ENCODE peak calls at places on chromosomes 12 and 14, in six cellular contexts. C, U, X, F, N and A are unnamed samples.

GRCh38 chr12:13024151-13024946 is 19.8 kb upstream of the FAM234B start:
- DNase-seq in C (no peak), U (no peak), X (no peak), F (peak; percentile 38), N (no peak), A (peak; percentile 60)

GRCh38 chr14:53011053-53011462 is 60.2 kb upstream of the FERMT2 start:
- DNase-seq in C (peak; percentile 61), U (peak; percentile 72), X (peak; percentile 30), F (peak; percentile 66), N (no peak), A (peak; percentile 17)

GRCh38 chr14:57979376-57980048 is 113.6 kb upstream of the SLC35F4 start:
- DNase-seq in C (no peak), U (no peak), X (no peak), F (no peak), N (no peak), A (peak; percentile 34)

GRCh38 chr12:6167327-6168280 is 32.6 kb upstream of the CD9 start:
- DNase-seq in C (no peak), U (no peak), X (no peak), F (peak; percentile 59), N (no peak), A (no peak)

GRCh38 chr12:67811437-67812361 is 163.2 kb downstream of the DYRK2 start:
- DNase-seq in C (no peak), U (peak; percentile 5), X (no peak), F (no peak), N (no peak), A (no peak)

GRCh38 chr14:104360522-104360921 is 219.0 kb upstream of the C14orf180 start:
- DNase-seq in C (no peak), U (no peak), X (no peak), F (no peak), N (no peak), A (no peak)

GRCh38 chr12:77995436-77996167 is 164.9 kb downstream of the NAV3 start:
- DNase-seq in C (no peak), U (peak; percentile 34), X (no peak), F (no peak), N (no peak), A (no peak)

GRCh38 chr14:28308727-28309126 is 457.9 kb upstream of the FOXG1 start:
- DNase-seq in C (no peak), U (no peak), X (no peak), F (no peak), N (no peak), A (no peak)

GRCh38 chr12:124390442-124391116 is 95.7 kb downstream of the RFLNA start:
- DNase-seq in C (no peak), U (no peak), X (no peak), F (peak; percentile 60), N (no peak), A (no peak)

GRCh38 chr12:20627001-20627588 is 68.0 kb upstream of the SLCO1C1 start:
- DNase-seq in C (no peak), U (no peak), X (no peak), F (no peak), N (no peak), A (no peak)

GRCh38 chr12:109999983-110000505 is 814 bp downstream of the ANKRD13A start:
- DNase-seq in C (no peak), U (peak; percentile 25), X (peak; percentile 19), F (peak; percentile 42), N (no peak), A (peak; percentile 63)

GRCh38 chr14:37221073-37221472 is 23.3 kb downstream of the MIPOL1 start:
- DNase-seq in C (no peak), U (no peak), X (no peak), F (no peak), N (no peak), A (no peak)

GRCh38 chr14:89214221-89214965 is 202.6 kb downstream of the FOXN3 start:
- DNase-seq in C (peak; percentile 63), U (no peak), X (no peak), F (peak; percentile 91), N (no peak), A (peak; percentile 97)

GRCh38 chr12:12606793-12607589 is 4.7 kb upstream of the CREBL2 start:
- DNase-seq in C (no peak), U (no peak), X (no peak), F (no peak), N (no peak), A (no peak)

GRCh38 chr12:104740668-104741067 is 217.4 kb downstream of the SLC41A2 start:
- DNase-seq in C (no peak), U (no peak), X (no peak), F (no peak), N (no peak), A (no peak)

GRCh38 chr12:113519464-113520191 is 48.0 kb upstream of the LHX5 start:
- DNase-seq in C (no peak), U (no peak), X (no peak), F (no peak), N (no peak), A (no peak)
- H3K27me3 ChIP-seq in C (peaks cover 86% of the 10 kb centered on the region), U (peaks cover 97% of the 10 kb centered on the region), X (peaks cover 93% of the 10 kb centered on the region), F (peaks cover 17% of the 10 kb centered on the region), N (peaks cover 12% of the 10 kb centered on the region), A (peaks cover 13% of the 10 kb centered on the region)

GRCh38 chr12:47980779-47981495 is 17.5 kb downstream of the TMEM106C start:
- DNase-seq in C (no peak), U (no peak), X (no peak), F (no peak), N (no peak), A (no peak)
- H3K27me3 ChIP-seq in C (no peaks in the 10 kb centered on the region), U (no peaks in the 10 kb centered on the region), X (no peaks in the 10 kb centered on the region), F (no peaks in the 10 kb centered on the region), N (no peaks in the 10 kb centered on the region), A (no peaks in the 10 kb centered on the region)

DNA sequence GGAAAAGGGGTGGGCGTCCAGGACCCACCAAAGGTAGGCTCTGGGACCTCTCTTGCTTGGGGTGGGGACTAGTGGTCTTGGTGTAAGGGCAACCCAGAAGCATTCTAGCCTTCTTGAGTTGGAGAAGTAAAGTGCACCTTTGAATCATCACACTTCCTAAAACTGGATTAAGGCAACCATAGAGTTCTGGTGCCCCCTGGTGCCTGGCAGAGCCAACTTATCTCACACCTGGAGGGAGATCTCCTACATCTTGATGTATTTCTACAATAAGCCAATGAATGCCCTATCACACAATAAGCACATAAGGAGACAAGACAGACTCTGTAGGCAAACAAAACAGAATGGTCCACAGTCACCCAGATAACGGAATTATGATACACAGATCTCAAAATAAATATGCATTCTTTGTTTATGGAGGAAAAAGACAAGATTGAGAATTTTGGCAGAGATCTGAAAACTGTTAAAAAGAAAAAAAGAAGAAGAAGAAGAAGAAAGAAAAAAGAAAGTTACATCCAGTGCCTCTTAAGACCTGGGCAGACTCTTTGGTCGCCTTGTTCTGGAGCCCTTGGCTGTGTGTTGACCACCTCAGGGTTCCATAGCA is 95.9 kb upstream of the PPP2R5C start:
- DNase-seq in C (no peak), U (peak; percentile 48), X (peak; percentile 39), F (no peak), N (no peak), A (peak; percentile 6)
- H3K27me3 ChIP-seq in C (peaks cover 38% of the 10 kb centered on the region), U (peaks cover 74% of the 10 kb centered on the region), X (peaks cover 38% of the 10 kb centered on the region), F (no peaks in the 10 kb centered on the region), N (peaks cover 8% of the 10 kb centered on the region), A (no peaks in the 10 kb centered on the region)

GRCh38 chr12:53551889-53552291 is 44.6 kb upstream of the NPFF start:
- DNase-seq in C (no peak), U (peak; percentile 47), X (no peak), F (no peak), N (no peak), A (no peak)
- H3K27me3 ChIP-seq in C (no peaks in the 10 kb centered on the region), U (no peaks in the 10 kb centered on the region), X (no peaks in the 10 kb centered on the region), F (no peaks in the 10 kb centered on the region), N (no peaks in the 10 kb centered on the region), A (no peaks in the 10 kb centered on the region)